ENCODE peak calls at places on chromosomes 2 and 18, in four cellular contexts. One of them, this sample, is unnamed.

GRCh38 chr2:24492283-24493272 is 1.5 kb downstream of the NCOA1 start:
- DNase-seq in A549: no peak
- DNase-seq in mucosa of descending colon: no peak
- DNase-seq in adrenal gland: peak
- DNase-seq in this sample: no peak

GRCh38 chr2:10039658-10040410 is 3.5 kb upstream of the KLF11 start:
- DNase-seq in A549: no peak
- DNase-seq in mucosa of descending colon: peak
- DNase-seq in adrenal gland: peak
- DNase-seq in this sample: peak

GRCh38 chr2:39243469-39244123 is at the start of gene CDKL4:
- DNase-seq in A549: no peak
- DNase-seq in mucosa of descending colon: peak
- DNase-seq in adrenal gland: no peak
- DNase-seq in this sample: peak

GRCh38 chr18:8883409-8883668 is 178.0 kb downstream of the MTCL1 start:
- DNase-seq in A549: no peak
- DNase-seq in mucosa of descending colon: no peak
- DNase-seq in adrenal gland: no peak
- DNase-seq in this sample: no peak

GRCh38 chr2:35081001-35081628 is 1274.5 kb upstream of the CRIM1 start:
- DNase-seq in A549: peak
- DNase-seq in mucosa of descending colon: no peak
- DNase-seq in adrenal gland: no peak
- DNase-seq in this sample: no peak

GRCh38 chr2:118380915-118381653 is 292.8 kb downstream of the INSIG2 start:
- DNase-seq in A549: no peak
- DNase-seq in mucosa of descending colon: no peak
- DNase-seq in adrenal gland: no peak
- DNase-seq in this sample: no peak

GRCh38 chr2:188187726-188188125 is 103.9 kb upstream of the GULP1 start:
- DNase-seq in A549: no peak
- DNase-seq in mucosa of descending colon: no peak
- DNase-seq in adrenal gland: no peak
- DNase-seq in this sample: no peak

GRCh38 chr2:190571666-190572065 is 37.1 kb upstream of the NEMP2 start:
- DNase-seq in A549: no peak
- DNase-seq in mucosa of descending colon: no peak
- DNase-seq in adrenal gland: no peak
- DNase-seq in this sample: peak

GRCh38 chr2:112182581-112183034 is 44.4 kb downstream of the FBLN7 start:
- DNase-seq in A549: no peak
- DNase-seq in mucosa of descending colon: no peak
- DNase-seq in adrenal gland: no peak
- DNase-seq in this sample: no peak

GRCh38 chr2:20164061-20164733 is 60.7 kb downstream of the SDC1 start:
- DNase-seq in A549: peak
- DNase-seq in mucosa of descending colon: no peak
- DNase-seq in adrenal gland: peak
- DNase-seq in this sample: no peak

GRCh38 chr2:64485961-64486360 is 32.0 kb downstream of the LGALSL start:
- DNase-seq in A549: no peak
- DNase-seq in mucosa of descending colon: no peak
- DNase-seq in adrenal gland: no peak
- DNase-seq in this sample: no peak

GRCh38 chr18:3264362-3264761 is 2.4 kb downstream of the MYL12B start:
- DNase-seq in A549: no peak
- DNase-seq in mucosa of descending colon: no peak
- DNase-seq in adrenal gland: peak
- DNase-seq in this sample: no peak

GRCh38 chr18:78407456-78407823 is 572.2 kb upstream of the SALL3 start:
- DNase-seq in A549: no peak
- DNase-seq in mucosa of descending colon: no peak
- DNase-seq in adrenal gland: no peak
- DNase-seq in this sample: no peak

GRCh38 chr2:236945431-236946016 is 140.2 kb upstream of the COPS8 start:
- DNase-seq in A549: no peak
- DNase-seq in mucosa of descending colon: no peak
- DNase-seq in adrenal gland: peak
- DNase-seq in this sample: no peak

GRCh38 chr2:160141944-160142343 is 58.1 kb downstream of the ITGB6 start:
- DNase-seq in A549: no peak
- DNase-seq in mucosa of descending colon: no peak
- DNase-seq in adrenal gland: no peak
- DNase-seq in this sample: no peak

GRCh38 chr18:79463424-79463960 is 67.8 kb downstream of the NFATC1 start:
- DNase-seq in A549: no peak
- DNase-seq in mucosa of descending colon: no peak
- DNase-seq in adrenal gland: no peak
- DNase-seq in this sample: no peak

GRCh38 chr2:233486778-233487552 is 79.6 kb downstream of the USP40 start:
- DNase-seq in A549: peak
- DNase-seq in mucosa of descending colon: no peak
- DNase-seq in adrenal gland: no peak
- DNase-seq in this sample: no peak

GRCh38 chr2:7736646-7737305 is 819.6 kb downstream of the RNF144A start:
- DNase-seq in A549: no peak
- DNase-seq in mucosa of descending colon: no peak
- DNase-seq in adrenal gland: no peak
- DNase-seq in this sample: no peak

GRCh38 chr2:41963661-41964525 is 83.9 kb upstream of the PKDCC start:
- DNase-seq in A549: no peak
- DNase-seq in mucosa of descending colon: peak
- DNase-seq in adrenal gland: peak
- DNase-seq in this sample: peak

GRCh38 chr2:38091757-38092156 is 15.8 kb upstream of the CYP1B1 start:
- DNase-seq in A549: no peak
- DNase-seq in mucosa of descending colon: no peak
- DNase-seq in adrenal gland: no peak
- DNase-seq in this sample: no peak
- H3K4me3 ChIP-seq in A549: no peak
- H3K4me3 ChIP-seq in mucosa of descending colon: no peak
- H3K4me3 ChIP-seq in adrenal gland: no peak
- H3K4me3 ChIP-seq in this sample: no peak

GRCh38 chr2:202608142-202608852 is 26.5 kb upstream of the FAM117B start:
- DNase-seq in A549: no peak
- DNase-seq in mucosa of descending colon: no peak
- DNase-seq in adrenal gland: no peak
- DNase-seq in this sample: no peak
- H3K4me3 ChIP-seq in A549: no peak
- H3K4me3 ChIP-seq in mucosa of descending colon: no peak
- H3K4me3 ChIP-seq in adrenal gland: no peak
- H3K4me3 ChIP-seq in this sample: no peak

GRCh38 chr2:215315301-215315700 is 3.4 kb downstream of the ATIC start:
- DNase-seq in A549: no peak
- DNase-seq in mucosa of descending colon: no peak
- DNase-seq in adrenal gland: no peak
- DNase-seq in this sample: no peak
- H3K4me3 ChIP-seq in A549: no peak
- H3K4me3 ChIP-seq in mucosa of descending colon: no peak
- H3K4me3 ChIP-seq in adrenal gland: no peak
- H3K4me3 ChIP-seq in this sample: no peak

DNA sequence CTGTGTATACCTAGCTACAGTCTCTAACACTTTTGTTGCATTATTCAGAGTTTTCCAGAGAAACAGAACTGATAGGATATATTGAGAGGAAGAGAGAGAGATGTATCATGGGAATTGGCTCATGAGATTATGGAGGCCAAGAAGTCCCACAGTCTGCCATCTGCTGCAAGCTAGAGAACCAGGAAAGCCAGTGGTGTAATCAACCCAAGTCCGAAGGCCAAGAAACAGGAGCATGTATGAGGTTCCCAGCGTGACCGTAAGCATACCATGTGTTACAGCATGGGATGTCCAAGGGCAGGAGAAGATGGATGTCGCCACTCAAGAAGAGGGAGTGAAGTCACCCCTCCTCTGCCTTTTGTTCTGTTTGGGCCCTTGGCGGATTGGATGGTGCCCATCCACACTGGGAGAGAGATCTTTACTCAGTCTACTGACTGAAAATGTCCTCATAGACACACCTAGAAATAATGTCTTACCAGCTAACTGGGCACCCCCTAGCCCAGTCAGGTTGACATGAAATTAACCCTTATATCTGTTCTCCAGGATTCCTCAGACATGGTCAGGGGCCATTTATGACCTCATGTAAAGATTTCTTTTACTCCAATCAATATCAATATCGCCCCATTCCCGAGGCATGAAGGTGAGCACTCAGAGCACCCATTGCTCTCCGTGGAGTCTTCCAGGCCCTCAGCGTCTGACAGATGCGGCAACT is 179.6 kb downstream of the CTIF start:
- DNase-seq in A549: no peak
- DNase-seq in mucosa of descending colon: no peak
- DNase-seq in adrenal gland: no peak
- DNase-seq in this sample: no peak
- H3K4me3 ChIP-seq in A549: no peak
- H3K4me3 ChIP-seq in mucosa of descending colon: no peak
- H3K4me3 ChIP-seq in adrenal gland: no peak
- H3K4me3 ChIP-seq in this sample: no peak

DNA sequence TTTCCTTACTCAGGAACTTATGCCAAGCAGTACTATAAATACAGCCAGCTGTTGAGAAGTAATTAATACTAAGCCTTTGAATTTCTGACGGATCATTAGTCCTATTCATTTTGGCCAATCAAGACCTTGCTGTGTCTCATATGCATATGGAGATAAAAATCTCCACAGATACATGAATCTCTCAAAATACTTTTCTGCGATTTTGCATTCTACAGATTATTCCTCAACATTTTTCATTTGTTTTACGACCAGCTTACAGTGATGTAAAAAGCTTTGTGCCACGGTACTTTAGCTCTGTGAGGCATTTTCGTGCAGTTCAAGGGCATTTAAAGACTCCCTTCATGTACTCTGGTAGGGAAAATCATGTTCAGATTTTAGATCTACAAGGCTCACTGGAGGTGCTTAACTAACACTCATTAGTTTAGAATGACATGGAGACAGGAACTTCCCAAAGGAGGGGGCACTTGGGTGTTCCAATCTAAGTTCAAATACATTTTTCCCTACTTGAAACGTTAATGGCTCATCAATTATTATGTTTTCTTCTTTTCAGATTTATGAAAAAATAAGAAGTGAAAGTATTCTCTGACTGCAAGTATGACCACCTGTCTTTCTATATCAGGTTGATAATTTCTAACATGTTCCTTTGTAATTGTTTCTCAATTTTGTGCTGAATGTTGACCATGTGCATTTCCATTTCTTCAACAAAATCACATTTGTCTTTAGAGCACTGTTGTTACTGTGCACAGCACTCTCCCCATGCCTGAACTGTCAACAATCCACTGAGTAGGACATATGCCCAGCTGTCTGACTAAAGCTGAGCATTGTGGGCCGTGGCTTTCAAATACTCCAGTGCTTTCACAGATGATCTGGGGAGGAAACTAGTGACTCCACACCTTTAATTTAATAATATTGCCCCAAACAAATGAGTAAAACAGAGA is 16.4 kb downstream of the LANCL1 start:
- DNase-seq in A549: no peak
- DNase-seq in mucosa of descending colon: no peak
- DNase-seq in adrenal gland: no peak
- DNase-seq in this sample: no peak
- H3K4me3 ChIP-seq in A549: no peak
- H3K4me3 ChIP-seq in mucosa of descending colon: no peak
- H3K4me3 ChIP-seq in adrenal gland: no peak
- H3K4me3 ChIP-seq in this sample: no peak

GRCh38 chr18:48543228-48543627 is 4.4 kb downstream of the CTIF start:
- DNase-seq in A549: no peak
- DNase-seq in mucosa of descending colon: no peak
- DNase-seq in adrenal gland: peak
- DNase-seq in this sample: no peak
- H3K4me3 ChIP-seq in A549: no peak
- H3K4me3 ChIP-seq in mucosa of descending colon: no peak
- H3K4me3 ChIP-seq in adrenal gland: no peak
- H3K4me3 ChIP-seq in this sample: no peak

GRCh38 chr18:63947051-63947790 is 1.9 kb upstream of the HMSD start:
- DNase-seq in A549: no peak
- DNase-seq in mucosa of descending colon: no peak
- DNase-seq in adrenal gland: no peak
- DNase-seq in this sample: no peak

GRCh38 chr18:63951302-63951705 is 2.2 kb downstream of the HMSD start:
- DNase-seq in A549: no peak
- DNase-seq in mucosa of descending colon: no peak
- DNase-seq in adrenal gland: no peak
- DNase-seq in this sample: no peak

GRCh38 chr18:63953811-63954210 is 4.7 kb downstream of the HMSD start:
- DNase-seq in A549: no peak
- DNase-seq in mucosa of descending colon: no peak
- DNase-seq in adrenal gland: no peak
- DNase-seq in this sample: no peak

GRCh38 chr18:63949068-63949737 is at the start of gene HMSD:
- DNase-seq in A549: peak
- DNase-seq in mucosa of descending colon: peak
- DNase-seq in adrenal gland: peak
- DNase-seq in this sample: peak
- H3K4me3 ChIP-seq in A549: peak
- H3K4me3 ChIP-seq in mucosa of descending colon: no peak
- H3K4me3 ChIP-seq in adrenal gland: no peak
- H3K4me3 ChIP-seq in this sample: no peak

This sample was measured in SK-N-SH.